ENCODE peak calls at places on chromosomes 11 and 22, in six cellular contexts. One of them, this sample, is unnamed.

GRCh38 chr11:8652140-8652539 is 30.3 kb downstream of the TRIM66 start:
- DNase-seq in H1: no peak
- DNase-seq in H9: no peak
- DNase-seq in IMR-90: peak; percentile 99
- DNase-seq in neuronal stem cell: no peak
- DNase-seq in mesenchymal stem cell: peak; percentile 89
- DNase-seq in this sample: no peak

GRCh38 chr11:90288207-90288821 is 65.5 kb upstream of the CHORDC1 start:
- DNase-seq in H1: no peak
- DNase-seq in neuronal stem cell: peak; percentile 9
- DNase-seq in mesenchymal stem cell: peak; percentile 13
- DNase-seq in IMR-90: peak; percentile 3
- DNase-seq in H9: no peak
- DNase-seq in this sample: peak; percentile 61

GRCh38 chr11:65887026-65887722 is 1.1 kb downstream of the FIBP start:
- DNase-seq in H1: no peak
- DNase-seq in neuronal stem cell: no peak
- DNase-seq in mesenchymal stem cell: no peak
- DNase-seq in IMR-90: no peak
- DNase-seq in H9: no peak
- DNase-seq in this sample: no peak

GRCh38 chr11:25535462-25535861 is 796.5 kb upstream of the ANO3 start:
- DNase-seq in H9: no peak
- DNase-seq in IMR-90: no peak
- DNase-seq in H1: no peak
- DNase-seq in neuronal stem cell: no peak
- DNase-seq in mesenchymal stem cell: peak; percentile 2
- DNase-seq in this sample: no peak

GRCh38 chr11:69951821-69952590 is 126.1 kb upstream of the ANO1 start:
- DNase-seq in neuronal stem cell: no peak
- DNase-seq in H1: no peak
- DNase-seq in mesenchymal stem cell: no peak
- DNase-seq in H9: no peak
- DNase-seq in IMR-90: no peak
- DNase-seq in this sample: no peak

GRCh38 chr11:76889414-76889975 is 28.8 kb downstream of the ACER3 start:
- DNase-seq in mesenchymal stem cell: peak; percentile 22
- DNase-seq in IMR-90: no peak
- DNase-seq in H1: no peak
- DNase-seq in H9: no peak
- DNase-seq in neuronal stem cell: no peak
- DNase-seq in this sample: no peak

GRCh38 chr11:70203749-70204465 is 811 bp downstream of the FADD start:
- DNase-seq in H1: no peak
- DNase-seq in H9: no peak
- DNase-seq in neuronal stem cell: no peak
- DNase-seq in mesenchymal stem cell: peak; percentile 92
- DNase-seq in IMR-90: peak; percentile 86
- DNase-seq in this sample: peak; percentile 49

GRCh38 chr11:2914475-2915195 is 14.6 kb downstream of the PHLDA2 start:
- DNase-seq in IMR-90: no peak
- DNase-seq in neuronal stem cell: no peak
- DNase-seq in H1: no peak
- DNase-seq in H9: no peak
- DNase-seq in mesenchymal stem cell: no peak
- DNase-seq in this sample: no peak

GRCh38 chr11:14124345-14124744 is 161.8 kb downstream of the SPON1 start:
- DNase-seq in mesenchymal stem cell: no peak
- DNase-seq in IMR-90: no peak
- DNase-seq in neuronal stem cell: no peak
- DNase-seq in H1: no peak
- DNase-seq in H9: no peak
- DNase-seq in this sample: no peak

GRCh38 chr11:3139481-3140290 is 25.4 kb downstream of the OSBPL5 start:
- DNase-seq in H9: no peak
- DNase-seq in IMR-90: no peak
- DNase-seq in H1: no peak
- DNase-seq in mesenchymal stem cell: no peak
- DNase-seq in neuronal stem cell: no peak
- DNase-seq in this sample: no peak

GRCh38 chr11:19934828-19935259 is 222.2 kb downstream of the NAV2 start:
- DNase-seq in mesenchymal stem cell: peak; percentile 81
- DNase-seq in IMR-90: peak; percentile 89
- DNase-seq in H1: no peak
- DNase-seq in H9: no peak
- DNase-seq in neuronal stem cell: no peak
- DNase-seq in this sample: no peak

GRCh38 chr11:21072517-21072916 is 403.1 kb downstream of the NELL1 start:
- DNase-seq in mesenchymal stem cell: no peak
- DNase-seq in IMR-90: no peak
- DNase-seq in H9: no peak
- DNase-seq in neuronal stem cell: no peak
- DNase-seq in H1: no peak
- DNase-seq in this sample: no peak

GRCh38 chr22:25364736-25365241 is 145.3 kb downstream of the CRYBB2 start:
- DNase-seq in IMR-90: peak; percentile 20
- DNase-seq in neuronal stem cell: no peak
- DNase-seq in mesenchymal stem cell: peak; percentile 32
- DNase-seq in H1: no peak
- DNase-seq in H9: no peak
- DNase-seq in this sample: no peak

GRCh38 chr11:26522912-26523610 is 49.0 kb downstream of the MUC15 start:
- DNase-seq in mesenchymal stem cell: peak; percentile 12
- DNase-seq in H1: peak; percentile 45
- DNase-seq in IMR-90: peak; percentile 6
- DNase-seq in H9: peak; percentile 80
- DNase-seq in neuronal stem cell: no peak
- DNase-seq in this sample: peak; percentile 24

GRCh38 chr22:39715778-39716495 is 145.4 kb downstream of the CACNA1I start:
- DNase-seq in neuronal stem cell: no peak
- DNase-seq in H1: no peak
- DNase-seq in IMR-90: no peak
- DNase-seq in H9: no peak
- DNase-seq in mesenchymal stem cell: no peak
- DNase-seq in this sample: no peak

GRCh38 chr11:72523991-72524390 is 89.7 kb upstream of the CLPB start:
- DNase-seq in neuronal stem cell: no peak
- DNase-seq in H9: no peak
- DNase-seq in mesenchymal stem cell: no peak
- DNase-seq in IMR-90: no peak
- DNase-seq in H1: no peak
- DNase-seq in this sample: no peak

GRCh38 chr11:1562469-1563148 is 9.5 kb downstream of the DUSP8 start:
- DNase-seq in H1: no peak
- DNase-seq in neuronal stem cell: no peak
- DNase-seq in IMR-90: no peak
- DNase-seq in mesenchymal stem cell: no peak
- DNase-seq in H9: no peak
- DNase-seq in this sample: no peak

GRCh38 chr11:112509300-112509699 is 248.6 kb upstream of the PLET1 start:
- DNase-seq in mesenchymal stem cell: no peak
- DNase-seq in H9: no peak
- DNase-seq in IMR-90: no peak
- DNase-seq in neuronal stem cell: no peak
- DNase-seq in H1: no peak
- DNase-seq in this sample: no peak

GRCh38 chr11:83120328-83120727 is 36.6 kb upstream of the PCF11 start:
- DNase-seq in H9: no peak
- DNase-seq in H1: no peak
- DNase-seq in IMR-90: peak; percentile 10
- DNase-seq in neuronal stem cell: no peak
- DNase-seq in mesenchymal stem cell: peak; percentile 13
- DNase-seq in this sample: no peak

GRCh38 chr11:133598879-133599278 is 66.6 kb upstream of the OPCML start:
- DNase-seq in IMR-90: no peak
- DNase-seq in H1: no peak
- DNase-seq in mesenchymal stem cell: no peak
- DNase-seq in neuronal stem cell: no peak
- DNase-seq in H9: no peak
- DNase-seq in this sample: no peak

GRCh38 chr11:64759131-64759721 is 548 bp downstream of the PYGM start:
- DNase-seq in H9: peak; percentile 29
- DNase-seq in mesenchymal stem cell: no peak
- DNase-seq in neuronal stem cell: no peak
- DNase-seq in H1: no peak
- DNase-seq in IMR-90: no peak
- DNase-seq in this sample: no peak

GRCh38 chr11:86999859-87000753 is 37.6 kb upstream of the TMEM135 start:
- DNase-seq in H9: no peak
- DNase-seq in H1: no peak
- DNase-seq in mesenchymal stem cell: peak; percentile 60
- DNase-seq in neuronal stem cell: no peak
- DNase-seq in IMR-90: peak; percentile 10
- DNase-seq in this sample: peak; percentile 92

GRCh38 chr22:31537019-31537535 is 40.7 kb downstream of the SFI1 start:
- DNase-seq in H9: no peak
- DNase-seq in IMR-90: no peak
- DNase-seq in neuronal stem cell: no peak
- DNase-seq in mesenchymal stem cell: no peak
- DNase-seq in H1: no peak
- DNase-seq in this sample: no peak

DNA sequence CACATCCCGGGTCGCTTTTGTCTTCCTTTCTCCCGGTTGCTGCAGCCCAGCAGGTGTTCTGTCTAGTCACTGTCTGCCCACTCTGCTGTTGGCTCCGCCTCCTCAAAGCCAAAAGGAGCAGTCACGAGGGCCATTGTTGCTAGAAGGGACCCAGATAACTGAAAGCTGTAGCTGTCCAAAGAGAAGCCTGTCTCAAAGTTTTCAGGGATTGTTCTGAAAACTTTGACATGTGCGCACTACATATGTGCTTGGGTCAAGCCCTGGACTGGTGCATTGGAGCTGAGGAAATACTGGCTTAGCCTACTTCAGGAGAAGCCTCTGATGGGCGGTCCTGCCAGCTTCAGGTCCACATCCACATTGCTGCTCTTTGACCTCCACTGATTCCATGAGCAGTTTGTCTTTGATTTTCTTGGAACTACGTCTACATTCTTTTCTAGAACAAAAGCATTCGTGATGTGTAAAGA is 8.8 kb upstream of the OR2AT4 start:
- DNase-seq in mesenchymal stem cell: no peak
- DNase-seq in H1: no peak
- DNase-seq in H9: peak; percentile 87
- DNase-seq in IMR-90: no peak
- DNase-seq in neuronal stem cell: peak; percentile 59
- DNase-seq in this sample: no peak
- H2AFZ ChIP-seq in mesenchymal stem cell: no peak overlapping the region
- H2AFZ ChIP-seq in H1: peak overlapping the region; percentile 91
- H2AFZ ChIP-seq in H9: peak overlapping the region; percentile 3
- H2AFZ ChIP-seq in IMR-90: no peak overlapping the region
- H2AFZ ChIP-seq in neuronal stem cell: peak overlapping the region; percentile 89
- H2AFZ ChIP-seq in this sample: no peak overlapping the region

DNA sequence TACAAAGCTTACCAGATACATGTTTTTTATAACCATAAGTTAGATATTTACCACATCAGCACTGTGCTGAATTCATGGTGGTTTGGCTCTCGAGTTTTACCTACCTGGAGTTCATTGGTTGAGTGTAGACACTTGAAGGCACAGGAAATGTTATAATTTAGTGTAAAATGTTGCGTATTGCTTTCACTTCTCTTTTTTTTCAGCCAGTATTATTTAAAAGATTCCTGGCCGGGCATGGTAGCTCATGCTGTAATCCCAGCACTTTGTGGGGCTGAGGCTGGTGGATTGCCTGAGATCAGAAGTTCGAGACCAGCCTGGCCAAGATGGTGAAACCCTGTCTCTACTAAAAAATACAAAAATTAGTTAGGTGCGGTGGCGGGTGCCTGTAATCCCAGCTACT is 53.0 kb upstream of the GRK2 start:
- DNase-seq in neuronal stem cell: no peak
- DNase-seq in mesenchymal stem cell: no peak
- DNase-seq in H9: no peak
- DNase-seq in H1: no peak
- DNase-seq in IMR-90: no peak
- DNase-seq in this sample: no peak
- H4K91ac ChIP-seq in neuronal stem cell: no peak overlapping the region
- H4K91ac ChIP-seq in mesenchymal stem cell: no peak overlapping the region
- H4K91ac ChIP-seq in H9: no peak overlapping the region
- H4K91ac ChIP-seq in H1: no peak overlapping the region
- H4K91ac ChIP-seq in IMR-90: no peak overlapping the region
- H4K91ac ChIP-seq in this sample: no peak overlapping the region

DNA sequence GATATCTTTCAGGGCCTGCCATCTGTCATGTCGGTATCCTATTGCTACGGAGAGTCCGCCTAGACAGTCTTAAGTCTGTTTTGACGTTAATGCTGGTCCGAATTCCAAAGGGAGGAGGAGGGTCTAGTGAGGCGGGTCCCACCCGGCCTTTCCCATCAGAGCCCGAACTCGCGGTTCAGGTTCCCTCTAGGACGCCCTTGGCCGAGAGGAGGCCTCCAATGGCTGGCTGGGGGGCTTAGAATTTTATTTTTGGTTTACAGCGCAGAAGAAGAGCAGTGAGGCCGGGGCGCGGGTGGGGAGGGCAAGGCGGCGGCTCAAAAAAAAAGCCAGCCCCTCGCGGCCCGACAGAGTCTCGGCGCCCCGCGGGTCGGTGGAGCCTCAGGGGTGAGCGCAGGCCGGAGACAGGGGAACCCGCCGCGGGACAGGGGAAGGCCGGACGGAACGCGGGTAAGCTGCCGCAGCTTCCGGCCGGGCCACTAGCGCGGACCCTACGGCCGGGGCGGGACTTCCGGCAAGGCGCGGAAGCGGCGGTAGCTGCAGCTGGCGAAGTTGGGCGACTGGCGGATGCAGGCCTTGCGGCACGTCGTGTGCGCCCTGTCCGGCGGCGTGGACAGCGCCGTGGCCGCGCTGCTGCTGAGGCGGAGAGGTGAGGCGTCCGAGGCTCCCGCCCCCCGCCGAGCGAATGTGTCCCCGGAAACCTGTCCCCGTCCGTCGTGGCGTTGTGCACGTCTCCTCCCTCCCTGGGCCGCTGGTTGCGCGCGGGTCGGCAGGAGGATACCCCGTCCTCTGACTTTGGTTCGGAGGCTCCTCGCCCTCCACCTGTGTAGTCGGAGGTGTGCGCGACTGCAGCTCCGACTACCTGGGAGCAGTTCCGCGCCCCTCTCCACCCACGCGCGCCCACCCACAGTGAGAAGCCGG is at the start of gene TRMU:
- DNase-seq in IMR-90: peak; percentile 86
- DNase-seq in H9: peak; percentile 85
- DNase-seq in neuronal stem cell: peak; percentile 79
- DNase-seq in mesenchymal stem cell: peak; percentile 88
- DNase-seq in H1: peak; percentile 87
- DNase-seq in this sample: peak; percentile 92
- H2AFZ ChIP-seq in IMR-90: peak within 1 kb of the TSS; percentile 96
- H2AFZ ChIP-seq in H9: no peak within 1 kb of the TSS
- H2AFZ ChIP-seq in neuronal stem cell: peak within 1 kb of the TSS; percentile 98
- H2AFZ ChIP-seq in mesenchymal stem cell: peak within 1 kb of the TSS; percentile 91
- H2AFZ ChIP-seq in H1: no peak within 1 kb of the TSS
- H2AFZ ChIP-seq in this sample: peak within 1 kb of the TSS; percentile 89

DNA sequence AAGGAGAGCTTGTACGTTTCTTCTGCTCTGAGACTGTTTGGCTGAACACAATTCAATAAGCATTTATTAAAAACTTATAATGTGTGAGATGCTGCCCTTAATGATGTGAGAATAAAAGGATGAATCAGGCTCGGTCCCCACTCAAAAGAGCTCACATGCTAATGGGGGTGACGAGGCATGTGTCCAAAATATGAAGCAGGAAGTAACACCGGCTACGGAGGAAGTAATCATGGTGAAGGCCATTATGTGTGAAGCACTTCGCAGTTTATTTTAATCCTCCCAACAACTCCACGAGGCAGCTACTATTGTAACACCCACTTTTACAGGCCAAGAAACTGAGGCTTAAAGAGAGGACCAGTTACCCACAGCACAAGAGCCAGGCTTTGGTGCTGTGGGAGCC is 3.4 kb upstream of the RASD2 start:
- DNase-seq in H9: no peak
- DNase-seq in IMR-90: no peak
- DNase-seq in mesenchymal stem cell: no peak
- DNase-seq in neuronal stem cell: no peak
- DNase-seq in H1: no peak
- DNase-seq in this sample: no peak
- H4K91ac ChIP-seq in H9: no peak overlapping the region
- H4K91ac ChIP-seq in IMR-90: peak overlapping the region; percentile 80
- H4K91ac ChIP-seq in mesenchymal stem cell: no peak overlapping the region
- H4K91ac ChIP-seq in neuronal stem cell: no peak overlapping the region
- H4K91ac ChIP-seq in H1: no peak overlapping the region
- H4K91ac ChIP-seq in this sample: no peak overlapping the region

This sample was measured in trophoblast cell.